ENCODE peak calls at places on chromosome 19, in five cellular contexts. One of them, this sample, is unnamed.
A peak's percentile ranks its signal among the peaks of the same experiment; 100 is the strongest.

GRCh38 chr19:17385878-17386611 is 8.0 kb downstream of the CCDC194 start:
- DNase-seq in colonic mucosa: peak; percentile 63
- DNase-seq in CD4-positive, CD25-positive, alpha-beta regulatory T cell: peak; percentile 33
- DNase-seq in heart right ventricle: peak; percentile 72
- DNase-seq in IMR-90: peak; percentile 30
- DNase-seq in this sample: no peak

GRCh38 chr19:58439576-58440554 is at the start of gene ZNF132:
- DNase-seq in IMR-90: peak; percentile 100
- DNase-seq in CD4-positive, CD25-positive, alpha-beta regulatory T cell: peak; percentile 95
- DNase-seq in colonic mucosa: peak; percentile 97
- DNase-seq in heart right ventricle: peak; percentile 92
- DNase-seq in this sample: peak; percentile 91

GRCh38 chr19:408441-409005 is 424 bp downstream of the C2CD4C start:
- DNase-seq in colonic mucosa: no peak
- DNase-seq in CD4-positive, CD25-positive, alpha-beta regulatory T cell: no peak
- DNase-seq in heart right ventricle: no peak
- DNase-seq in IMR-90: no peak
- DNase-seq in this sample: no peak

GRCh38 chr19:40521276-40521675 is 54.5 kb downstream of the SPTBN4 start:
- DNase-seq in IMR-90: peak; percentile 29
- DNase-seq in CD4-positive, CD25-positive, alpha-beta regulatory T cell: no peak
- DNase-seq in heart right ventricle: no peak
- DNase-seq in colonic mucosa: no peak
- DNase-seq in this sample: no peak

GRCh38 chr19:41233748-41234240 is 14.8 kb downstream of the AXL start:
- DNase-seq in CD4-positive, CD25-positive, alpha-beta regulatory T cell: no peak
- DNase-seq in colonic mucosa: no peak
- DNase-seq in IMR-90: no peak
- DNase-seq in heart right ventricle: no peak
- DNase-seq in this sample: no peak

GRCh38 chr19:18660939-18661338 is 22.5 kb upstream of the CRTC1 start:
- DNase-seq in colonic mucosa: no peak
- DNase-seq in heart right ventricle: no peak
- DNase-seq in CD4-positive, CD25-positive, alpha-beta regulatory T cell: no peak
- DNase-seq in IMR-90: no peak
- DNase-seq in this sample: no peak

GRCh38 chr19:19059837-19060611 is 3.8 kb upstream of the SLC25A42 start:
- DNase-seq in heart right ventricle: no peak
- DNase-seq in colonic mucosa: no peak
- DNase-seq in CD4-positive, CD25-positive, alpha-beta regulatory T cell: no peak
- DNase-seq in IMR-90: no peak
- DNase-seq in this sample: no peak

GRCh38 chr19:13794388-13794751 is 873 bp upstream of the ZSWIM4 start:
- DNase-seq in IMR-90: peak; percentile 96
- DNase-seq in heart right ventricle: peak; percentile 74
- DNase-seq in colonic mucosa: peak; percentile 64
- DNase-seq in CD4-positive, CD25-positive, alpha-beta regulatory T cell: no peak
- DNase-seq in this sample: no peak

GRCh38 chr19:453606-454005 is 7.2 kb downstream of the SHC2 start:
- DNase-seq in CD4-positive, CD25-positive, alpha-beta regulatory T cell: no peak
- DNase-seq in colonic mucosa: no peak
- DNase-seq in heart right ventricle: no peak
- DNase-seq in IMR-90: no peak
- DNase-seq in this sample: no peak

GRCh38 chr19:38734176-38734425 is 10.2 kb downstream of the CAPN12 start:
- DNase-seq in CD4-positive, CD25-positive, alpha-beta regulatory T cell: no peak
- DNase-seq in IMR-90: no peak
- DNase-seq in colonic mucosa: no peak
- DNase-seq in heart right ventricle: no peak
- DNase-seq in this sample: no peak
- H3K4me3 ChIP-seq in CD4-positive, CD25-positive, alpha-beta regulatory T cell: no peak overlapping the region
- H3K4me3 ChIP-seq in IMR-90: no peak overlapping the region
- H3K4me3 ChIP-seq in colonic mucosa: no peak overlapping the region
- H3K4me3 ChIP-seq in heart right ventricle: no peak overlapping the region
- H3K4me3 ChIP-seq in this sample: no peak overlapping the region

GRCh38 chr19:51595190-51595589 is 24.1 kb downstream of the ZNF175 start:
- DNase-seq in heart right ventricle: no peak
- DNase-seq in CD4-positive, CD25-positive, alpha-beta regulatory T cell: no peak
- DNase-seq in colonic mucosa: no peak
- DNase-seq in IMR-90: no peak
- DNase-seq in this sample: no peak

GRCh38 chr19:51593969-51594773 is 23.1 kb downstream of the ZNF175 start:
- DNase-seq in IMR-90: peak; percentile 97
- DNase-seq in CD4-positive, CD25-positive, alpha-beta regulatory T cell: peak; percentile 91
- DNase-seq in heart right ventricle: peak; percentile 99
- DNase-seq in colonic mucosa: peak; percentile 99
- DNase-seq in this sample: peak; percentile 89

GRCh38 chr19:51595776-51596175 is 24.7 kb downstream of the ZNF175 start:
- DNase-seq in heart right ventricle: no peak
- DNase-seq in CD4-positive, CD25-positive, alpha-beta regulatory T cell: no peak
- DNase-seq in colonic mucosa: no peak
- DNase-seq in IMR-90: no peak
- DNase-seq in this sample: no peak

GRCh38 chr19:51593138-51593890 is 22.2 kb downstream of the ZNF175 start:
- DNase-seq in heart right ventricle: no peak
- DNase-seq in CD4-positive, CD25-positive, alpha-beta regulatory T cell: no peak
- DNase-seq in IMR-90: no peak
- DNase-seq in colonic mucosa: no peak
- DNase-seq in this sample: no peak

GRCh38 chr19:51594774-51595109 is 23.7 kb downstream of the ZNF175 start:
- DNase-seq in heart right ventricle: no peak
- DNase-seq in colonic mucosa: no peak
- DNase-seq in CD4-positive, CD25-positive, alpha-beta regulatory T cell: no peak
- DNase-seq in IMR-90: peak; percentile 2
- DNase-seq in this sample: no peak
- H3K27ac ChIP-seq in heart right ventricle: peak overlapping the region; percentile 33
- H3K27ac ChIP-seq in colonic mucosa: no peak overlapping the region
- H3K27ac ChIP-seq in CD4-positive, CD25-positive, alpha-beta regulatory T cell: no peak overlapping the region
- H3K27ac ChIP-seq in IMR-90: peak overlapping the region; percentile 48
- H3K27ac ChIP-seq in this sample: no peak overlapping the region

GRCh38 chr19:3556423-3556977 is 886 bp downstream of the MFSD12 start:
- DNase-seq in heart right ventricle: no peak
- DNase-seq in colonic mucosa: no peak
- DNase-seq in CD4-positive, CD25-positive, alpha-beta regulatory T cell: no peak
- DNase-seq in IMR-90: no peak
- DNase-seq in this sample: no peak
- H3K4me3 ChIP-seq in heart right ventricle: peak overlapping the region; percentile 87
- H3K4me3 ChIP-seq in colonic mucosa: peak overlapping the region; percentile 93
- H3K4me3 ChIP-seq in CD4-positive, CD25-positive, alpha-beta regulatory T cell: peak overlapping the region; percentile 75
- H3K4me3 ChIP-seq in IMR-90: peak overlapping the region; percentile 95
- H3K4me3 ChIP-seq in this sample: peak overlapping the region; percentile 88

GRCh38 chr19:46944918-46945628 is 74.6 kb upstream of the NPAS1 start:
- DNase-seq in colonic mucosa: peak; percentile 53
- DNase-seq in CD4-positive, CD25-positive, alpha-beta regulatory T cell: no peak
- DNase-seq in IMR-90: peak; percentile 70
- DNase-seq in heart right ventricle: peak; percentile 75
- DNase-seq in this sample: peak; percentile 16
- H3K27ac ChIP-seq in colonic mucosa: peak overlapping the region; percentile 79
- H3K27ac ChIP-seq in CD4-positive, CD25-positive, alpha-beta regulatory T cell: no peak overlapping the region
- H3K27ac ChIP-seq in IMR-90: no peak overlapping the region
- H3K27ac ChIP-seq in heart right ventricle: peak overlapping the region; percentile 90
- H3K27ac ChIP-seq in this sample: no peak overlapping the region

GRCh38 chr19:7645159-7645558 is 8.2 kb downstream of the STXBP2 start:
- DNase-seq in heart right ventricle: no peak
- DNase-seq in CD4-positive, CD25-positive, alpha-beta regulatory T cell: no peak
- DNase-seq in colonic mucosa: no peak
- DNase-seq in IMR-90: no peak
- DNase-seq in this sample: no peak
- H3K4me3 ChIP-seq in heart right ventricle: no peak overlapping the region
- H3K4me3 ChIP-seq in CD4-positive, CD25-positive, alpha-beta regulatory T cell: no peak overlapping the region
- H3K4me3 ChIP-seq in colonic mucosa: no peak overlapping the region
- H3K4me3 ChIP-seq in IMR-90: no peak overlapping the region
- H3K4me3 ChIP-seq in this sample: no peak overlapping the region

GRCh38 chr19:23260956-23261355 is 10.8 kb upstream of the ZNF724 start:
- DNase-seq in IMR-90: no peak
- DNase-seq in colonic mucosa: no peak
- DNase-seq in heart right ventricle: no peak
- DNase-seq in CD4-positive, CD25-positive, alpha-beta regulatory T cell: no peak
- DNase-seq in this sample: no peak

GRCh38 chr19:23261496-23262020 is 11.4 kb upstream of the ZNF724 start:
- DNase-seq in IMR-90: no peak
- DNase-seq in CD4-positive, CD25-positive, alpha-beta regulatory T cell: no peak
- DNase-seq in heart right ventricle: no peak
- DNase-seq in colonic mucosa: no peak
- DNase-seq in this sample: no peak

GRCh38 chr19:23263396-23263795 is 13.2 kb upstream of the ZNF724 start:
- DNase-seq in IMR-90: no peak
- DNase-seq in CD4-positive, CD25-positive, alpha-beta regulatory T cell: no peak
- DNase-seq in heart right ventricle: no peak
- DNase-seq in colonic mucosa: no peak
- DNase-seq in this sample: no peak

GRCh38 chr19:23262892-23263291 is 12.7 kb upstream of the ZNF724 start:
- DNase-seq in heart right ventricle: no peak
- DNase-seq in IMR-90: no peak
- DNase-seq in colonic mucosa: no peak
- DNase-seq in CD4-positive, CD25-positive, alpha-beta regulatory T cell: no peak
- DNase-seq in this sample: no peak

GRCh38 chr19:23259961-23260360 is 9.8 kb upstream of the ZNF724 start:
- DNase-seq in IMR-90: no peak
- DNase-seq in colonic mucosa: no peak
- DNase-seq in heart right ventricle: no peak
- DNase-seq in CD4-positive, CD25-positive, alpha-beta regulatory T cell: no peak
- DNase-seq in this sample: no peak
- H3K27ac ChIP-seq in IMR-90: no peak overlapping the region
- H3K27ac ChIP-seq in colonic mucosa: no peak overlapping the region
- H3K27ac ChIP-seq in heart right ventricle: no peak overlapping the region
- H3K27ac ChIP-seq in CD4-positive, CD25-positive, alpha-beta regulatory T cell: no peak overlapping the region
- H3K27ac ChIP-seq in this sample: no peak overlapping the region

GRCh38 chr19:36747750-36748149 is 24.9 kb downstream of the ZNF850 start:
- DNase-seq in heart right ventricle: no peak
- DNase-seq in IMR-90: no peak
- DNase-seq in CD4-positive, CD25-positive, alpha-beta regulatory T cell: no peak
- DNase-seq in colonic mucosa: no peak
- DNase-seq in this sample: no peak
- H3K4me3 ChIP-seq in heart right ventricle: no peak overlapping the region
- H3K4me3 ChIP-seq in IMR-90: no peak overlapping the region
- H3K4me3 ChIP-seq in CD4-positive, CD25-positive, alpha-beta regulatory T cell: no peak overlapping the region
- H3K4me3 ChIP-seq in colonic mucosa: no peak overlapping the region
- H3K4me3 ChIP-seq in this sample: no peak overlapping the region

GRCh38 chr19:29928831-29929230 is 13.2 kb upstream of the URI1 start:
- DNase-seq in colonic mucosa: no peak
- DNase-seq in IMR-90: no peak
- DNase-seq in heart right ventricle: no peak
- DNase-seq in CD4-positive, CD25-positive, alpha-beta regulatory T cell: no peak
- DNase-seq in this sample: no peak

GRCh38 chr19:29939628-29940027 is 2.4 kb upstream of the URI1 start:
- DNase-seq in IMR-90: no peak
- DNase-seq in CD4-positive, CD25-positive, alpha-beta regulatory T cell: no peak
- DNase-seq in heart right ventricle: no peak
- DNase-seq in colonic mucosa: no peak
- DNase-seq in this sample: no peak

GRCh38 chr19:29936409-29936808 is 5.6 kb upstream of the URI1 start:
- DNase-seq in colonic mucosa: no peak
- DNase-seq in heart right ventricle: no peak
- DNase-seq in CD4-positive, CD25-positive, alpha-beta regulatory T cell: no peak
- DNase-seq in IMR-90: no peak
- DNase-seq in this sample: no peak

GRCh38 chr19:29934781-29935180 is 7.3 kb upstream of the URI1 start:
- DNase-seq in IMR-90: no peak
- DNase-seq in colonic mucosa: no peak
- DNase-seq in heart right ventricle: no peak
- DNase-seq in CD4-positive, CD25-positive, alpha-beta regulatory T cell: no peak
- DNase-seq in this sample: no peak

GRCh38 chr19:29934257-29934656 is 7.8 kb upstream of the URI1 start:
- DNase-seq in CD4-positive, CD25-positive, alpha-beta regulatory T cell: no peak
- DNase-seq in heart right ventricle: no peak
- DNase-seq in colonic mucosa: no peak
- DNase-seq in IMR-90: no peak
- DNase-seq in this sample: no peak
- H3K27ac ChIP-seq in CD4-positive, CD25-positive, alpha-beta regulatory T cell: no peak overlapping the region
- H3K27ac ChIP-seq in heart right ventricle: no peak overlapping the region
- H3K27ac ChIP-seq in colonic mucosa: no peak overlapping the region
- H3K27ac ChIP-seq in IMR-90: no peak overlapping the region
- H3K27ac ChIP-seq in this sample: no peak overlapping the region

GRCh38 chr19:49420227-49420626 is 3.0 kb downstream of the PTH2 start:
- DNase-seq in heart right ventricle: no peak
- DNase-seq in CD4-positive, CD25-positive, alpha-beta regulatory T cell: no peak
- DNase-seq in IMR-90: no peak
- DNase-seq in colonic mucosa: no peak
- DNase-seq in this sample: no peak

GRCh38 chr19:49422407-49423277 is 599 bp downstream of the PTH2 start:
- DNase-seq in IMR-90: peak; percentile 17
- DNase-seq in colonic mucosa: peak; percentile 34
- DNase-seq in CD4-positive, CD25-positive, alpha-beta regulatory T cell: peak; percentile 23
- DNase-seq in heart right ventricle: peak; percentile 50
- DNase-seq in this sample: no peak

GRCh38 chr19:49421878-49422202 is 1.4 kb downstream of the PTH2 start:
- DNase-seq in heart right ventricle: no peak
- DNase-seq in IMR-90: no peak
- DNase-seq in CD4-positive, CD25-positive, alpha-beta regulatory T cell: no peak
- DNase-seq in colonic mucosa: no peak
- DNase-seq in this sample: no peak

GRCh38 chr19:49419173-49419572 is 4.1 kb downstream of the PTH2 start:
- DNase-seq in colonic mucosa: no peak
- DNase-seq in heart right ventricle: no peak
- DNase-seq in IMR-90: no peak
- DNase-seq in CD4-positive, CD25-positive, alpha-beta regulatory T cell: no peak
- DNase-seq in this sample: no peak

GRCh38 chr19:49421039-49421877 is 2.0 kb downstream of the PTH2 start:
- DNase-seq in CD4-positive, CD25-positive, alpha-beta regulatory T cell: no peak
- DNase-seq in heart right ventricle: peak; percentile 67
- DNase-seq in IMR-90: peak; percentile 17
- DNase-seq in colonic mucosa: peak; percentile 56
- DNase-seq in this sample: peak; percentile 97
- H3K4me3 ChIP-seq in CD4-positive, CD25-positive, alpha-beta regulatory T cell: peak overlapping the region; percentile 13
- H3K4me3 ChIP-seq in heart right ventricle: no peak overlapping the region
- H3K4me3 ChIP-seq in IMR-90: no peak overlapping the region
- H3K4me3 ChIP-seq in colonic mucosa: peak overlapping the region; percentile 28
- H3K4me3 ChIP-seq in this sample: no peak overlapping the region

This sample was measured in iPS DF 6.9.